ENCODE peak calls at places on chromosomes 4 and X, in ten cellular contexts. X, M, S, Q, I, D, J, U, V and Y are unnamed samples.

GRCh38 chrX:16930392-16930791 is 16.1 kb upstream of the REPS2 start:
- DNase-seq in X (no peak), M (no peak), S (no peak), Q (no peak), I (no peak), D (no peak), J (no peak), U (no peak), V (no peak), Y (no peak)

GRCh38 chr4:150001815-150002214 is 76.4 kb upstream of the DCLK2 start:
- DNase-seq in X (no peak), M (no peak), S (no peak), Q (no peak), I (no peak), D (peak; percentile 44), J (no peak), U (no peak), V (peak; percentile 49), Y (peak; percentile 77)

GRCh38 chr4:44447563-44448504 is 775 bp downstream of the KCTD8 start:
- DNase-seq in X (no peak), M (no peak), S (peak; percentile 68), Q (peak; percentile 10), I (peak; percentile 0), D (peak; percentile 20), J (peak; percentile 26), U (peak; percentile 52), V (no peak), Y (peak; percentile 47)

GRCh38 chr4:133062851-133063250 is 86.2 kb upstream of the PCDH10 start:
- DNase-seq in X (no peak), M (no peak), S (no peak), Q (no peak), I (no peak), D (no peak), J (no peak), U (no peak), V (no peak), Y (peak; percentile 12)

GRCh38 chr4:88148560-88148959 is 9.9 kb downstream of the ABCG2 start:
- DNase-seq in X (no peak), M (no peak), S (no peak), Q (no peak), I (no peak), D (no peak), J (no peak), U (no peak), V (no peak), Y (no peak)

GRCh38 chr4:149706942-149707341 is 108.7 kb downstream of the IQCM start:
- DNase-seq in X (peak; percentile 51), M (no peak), S (no peak), Q (no peak), I (no peak), D (no peak), J (no peak), U (no peak), V (peak; percentile 32), Y (peak; percentile 78)

GRCh38 chr4:53629296-53629695 is 38.0 kb upstream of the LNX1 start:
- DNase-seq in X (peak; percentile 62), M (no peak), S (no peak), Q (no peak), I (no peak), D (no peak), J (no peak), U (no peak), V (no peak), Y (no peak)

GRCh38 chr4:53057679-53058078 is 195.6 kb downstream of the RASL11B start:
- DNase-seq in X (no peak), M (no peak), S (no peak), Q (no peak), I (no peak), D (no peak), J (no peak), U (no peak), V (no peak), Y (no peak)

GRCh38 chrX:49177338-49177833 is 5.7 kb downstream of the PLP2 start:
- DNase-seq in X (no peak), M (no peak), S (no peak), Q (no peak), I (no peak), D (peak; percentile 46), J (no peak), U (no peak), V (peak; percentile 52), Y (no peak)

GRCh38 chr4:107824367-107825071 is at the start of gene SGMS2:
- DNase-seq in X (peak; percentile 84), M (peak; percentile 63), S (peak; percentile 94), Q (no peak), I (peak; percentile 36), D (peak; percentile 95), J (peak; percentile 91), U (peak; percentile 72), V (peak; percentile 95), Y (peak; percentile 82)

GRCh38 chr4:101787917-101788316 is 2.6 kb upstream of the BANK1 start:
- DNase-seq in X (no peak), M (no peak), S (no peak), Q (no peak), I (no peak), D (no peak), J (no peak), U (no peak), V (no peak), Y (no peak)